ENCODE peak calls at places on chromosomes 4 and X, in four cellular contexts. T is IMR-90, G is H9, P is neuronal stem cell. V is an unnamed sample.

GRCh38 chr4:145956288-145956890 is 17.8 kb upstream of the ZNF827 start:
- DNase-seq in T (peak), P (peak), G (peak), V (peak)

GRCh38 chr4:3201718-3202702 is 46.9 kb upstream of the MSANTD1 start:
- DNase-seq in T (peak), G (no peak), P (no peak), V (no peak)

GRCh38 chrX:38108364-38108763 is 102.0 kb downstream of the SYTL5 start:
- DNase-seq in T (peak), G (no peak), P (no peak), V (no peak)

GRCh38 chr4:64781737-64782326 is 372.6 kb upstream of the TECRL start:
- DNase-seq in G (no peak), P (peak), T (peak), V (peak)

GRCh38 chr4:3224971-3225850 is 23.7 kb upstream of the MSANTD1 start:
- DNase-seq in G (no peak), P (no peak), T (no peak), V (no peak)

GRCh38 chr4:81136161-81136910 is 78.7 kb downstream of the PRKG2 start:
- DNase-seq in T (peak), P (no peak), G (no peak), V (no peak)

GRCh38 chr4:20890752-20891151 is 190.5 kb downstream of the PACRGL start:
- DNase-seq in G (no peak), P (no peak), T (no peak), V (peak)

GRCh38 chr4:103099691-103100392 is at the start of gene BDH2:
- DNase-seq in T (peak), P (peak), G (peak), V (peak)

GRCh38 chr4:110059556-110060191 is 138.7 kb downstream of the ELOVL6 start:
- DNase-seq in G (no peak), T (peak), P (no peak), V (no peak)

GRCh38 chrX:133414399-133415275 is 652 bp downstream of the GPC4 start:
- DNase-seq in T (no peak), P (no peak), G (no peak), V (no peak)

GRCh38 chrX:133417364-133417763 is 2.1 kb upstream of the GPC4 start:
- DNase-seq in T (no peak), P (no peak), G (no peak), V (no peak)

GRCh38 chrX:133412665-133413064 is 2.6 kb downstream of the GPC4 start:
- DNase-seq in G (no peak), T (no peak), P (no peak), V (peak)

GRCh38 chrX:133413218-133413925 is 1.9 kb downstream of the GPC4 start:
- DNase-seq in T (no peak), G (no peak), P (no peak), V (peak)

DNA sequence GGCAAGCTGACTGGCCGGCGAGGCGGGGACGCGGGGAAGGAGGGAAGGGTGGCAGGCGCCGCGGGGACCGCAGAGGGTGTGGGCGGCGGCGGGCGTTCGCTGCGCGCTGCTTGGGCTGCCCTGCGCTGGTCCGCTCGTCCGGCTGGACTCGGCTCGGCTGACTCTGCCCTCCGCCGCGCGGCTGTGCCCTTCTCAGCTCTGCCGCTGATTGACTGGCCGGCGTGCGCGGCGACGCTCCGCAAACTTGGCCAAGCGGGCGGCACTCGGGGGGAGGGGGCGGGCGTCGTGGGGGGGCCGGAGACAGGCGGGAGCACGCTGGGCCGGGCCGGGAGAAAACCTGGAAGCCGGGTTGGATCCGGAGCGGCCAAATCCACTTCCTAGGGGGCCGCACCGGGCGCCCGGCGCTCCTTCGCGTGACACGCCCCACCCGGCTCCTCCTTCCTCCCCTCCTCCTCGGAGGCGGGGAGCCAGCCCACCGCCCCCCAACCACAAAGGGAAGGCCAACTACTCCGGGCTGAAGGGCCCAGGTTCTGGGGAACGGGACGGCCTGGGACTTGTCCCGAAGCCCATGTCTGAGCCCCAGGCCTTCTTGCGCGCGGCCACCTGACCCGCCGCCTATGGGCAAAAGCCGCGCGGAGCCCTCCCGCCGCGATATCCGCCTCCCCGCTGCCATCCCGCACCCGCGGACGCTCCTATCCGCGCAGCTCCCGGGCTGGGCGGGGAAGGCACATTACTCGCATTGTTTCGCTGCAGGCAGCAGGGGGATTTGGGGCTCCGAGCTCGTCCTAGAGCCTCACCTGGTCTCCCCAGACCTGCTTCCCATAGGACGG is at the start of gene GPC4:
- DNase-seq in P (peak), T (no peak), G (peak), V (peak)
- H3K18ac ChIP-seq in P (peak), T (peak), G (peak), V (peak)

DNA sequence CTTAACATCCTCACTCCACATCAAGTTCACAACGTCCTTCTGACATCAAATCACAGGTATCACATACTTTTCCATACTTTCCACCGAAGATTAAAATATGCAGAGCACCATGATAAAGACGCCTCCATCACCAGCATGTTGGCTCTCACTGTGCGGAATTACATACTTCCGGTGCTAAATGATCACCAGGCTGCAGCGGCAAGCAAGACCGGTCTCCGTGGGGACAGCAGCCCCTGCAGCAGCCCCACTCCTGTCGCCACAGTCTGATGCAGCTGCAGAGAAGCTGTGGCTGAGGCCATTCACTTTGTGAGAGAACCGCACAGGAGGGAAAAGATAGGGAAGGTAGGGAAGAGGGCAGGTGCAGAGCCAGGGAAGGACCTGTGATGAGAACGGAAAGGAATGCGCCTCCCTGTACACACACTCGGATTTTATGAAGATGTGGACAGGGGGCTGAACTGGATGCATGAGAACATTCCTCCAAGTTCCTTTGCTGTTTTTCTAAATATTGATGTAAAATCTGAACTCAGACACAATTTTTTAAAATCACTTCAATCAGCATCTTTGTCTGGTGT is 38.3 kb downstream of the AFAP1 start:
- DNase-seq in T (no peak), G (no peak), P (no peak), V (peak)
- H3K23ac ChIP-seq in T (peak), G (no peak), P (no peak), V (no peak)

DNA sequence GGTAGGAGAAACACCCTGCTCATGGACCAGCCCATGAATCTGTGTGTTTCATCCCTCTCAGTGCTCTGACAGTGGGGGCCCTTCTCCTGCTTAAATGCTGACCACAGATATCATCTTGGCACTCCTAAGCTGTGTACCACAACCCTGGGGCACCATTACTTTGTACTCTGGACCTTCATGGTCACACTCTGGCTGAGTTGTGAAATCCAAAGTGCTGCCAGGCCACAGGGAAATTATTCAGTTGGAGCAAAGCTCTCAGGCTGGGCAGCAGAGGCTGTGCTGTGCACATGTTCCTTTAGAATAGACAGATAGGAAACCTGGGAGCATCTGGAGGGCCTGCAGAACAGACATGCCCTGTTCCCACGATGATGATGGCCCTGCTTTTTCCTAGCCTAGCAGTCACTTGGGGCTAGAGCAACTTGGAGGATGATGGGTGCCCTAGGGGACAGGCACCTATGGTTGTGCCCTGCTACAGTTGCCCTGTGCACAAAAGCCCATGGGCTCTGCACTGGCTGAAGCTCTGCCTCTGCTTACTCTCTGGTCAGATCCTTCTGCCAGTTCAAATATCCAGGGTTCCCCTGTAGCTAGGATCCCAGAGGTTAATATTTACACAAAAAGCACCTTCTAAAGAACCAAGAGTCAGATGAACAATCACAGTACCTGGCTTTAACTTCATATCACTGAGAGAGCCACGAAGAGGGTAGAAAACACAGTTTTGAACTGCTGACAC is 48.5 kb upstream of the CDX4 start:
- DNase-seq in G (no peak), P (no peak), T (no peak), V (no peak)
- H3K18ac ChIP-seq in G (no peak), P (no peak), T (no peak), V (no peak)

DNA sequence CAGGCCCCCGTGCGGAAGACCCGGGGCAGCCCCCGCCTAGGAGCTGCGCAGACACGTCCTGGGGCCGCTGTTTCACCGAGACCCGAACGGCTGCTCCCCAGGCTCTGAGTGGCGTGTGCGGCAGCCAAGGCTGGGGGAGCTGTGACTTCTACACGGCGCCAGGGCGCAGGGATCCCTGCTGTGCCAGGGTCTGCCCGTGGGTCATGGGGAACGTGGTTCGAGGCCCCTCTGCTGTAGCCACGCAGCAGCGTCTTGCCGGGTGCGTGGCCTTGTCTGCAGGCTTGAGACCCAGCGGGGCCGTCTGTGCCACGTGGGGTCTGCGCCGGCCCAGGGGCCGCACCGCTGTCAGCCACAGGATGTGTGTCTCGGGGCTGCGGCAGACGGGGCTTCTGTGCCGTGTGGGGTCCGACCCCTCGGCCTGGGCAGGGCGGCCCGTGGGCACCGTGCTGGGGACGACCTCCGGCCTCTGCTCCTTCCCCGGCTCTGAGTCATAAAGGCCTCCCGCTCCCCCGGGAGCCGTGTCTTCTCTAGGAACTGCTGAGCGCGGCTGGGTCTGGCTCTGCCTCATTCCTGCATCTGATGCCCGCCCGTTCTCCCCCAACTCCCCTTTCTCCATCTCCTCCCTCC is 12.7 kb upstream of the GTPBP6 start:
- DNase-seq in T (peak), P (no peak), G (no peak), V (peak)
- H3K23ac ChIP-seq in T (peak), P (peak), G (no peak), V (no peak)